ENCODE peak calls at places on chromosomes 6 and 20, in ten cellular contexts. R is activated T-cell treated with anti-CD3 and anti-CD28 coated beads, Interleukin-2, amount 50 U/mL, for 1 hour; P is activated CD8-positive, alpha-beta memory T cell treated with anti-CD3 and anti-CD28 coated beads, Interleukin-2, amount 50 U/mL, for 4 hours; F is dorsolateral prefrontal cortex; H is GM12878; D is NCI-H460; T is RPMI8226; J is RPMI7951; Q is NCI-H510A treated with DMSO at 0.1 percent for 48 hours; K is ecto neural progenitor cell. I is an unnamed sample.

GRCh38 chr6:117783280-117783679 is 108.0 kb downstream of the NUS1 start:
- DNase-seq in R (no peak), P (no peak), F (peak; percentile 46), H (no peak), D (no peak), T (no peak), J (no peak), Q (no peak), K (peak; percentile 61), I (no peak)

GRCh38 chr6:44563397-44563796 is 175.9 kb downstream of the CDC5L start:
- DNase-seq in R (no peak), P (no peak), F (no peak), H (no peak), D (no peak), T (no peak), J (no peak), Q (no peak), K (no peak), I (no peak)

GRCh38 chr6:45350186-45350585 is 22.1 kb downstream of the RUNX2 start:
- DNase-seq in R (no peak), P (no peak), F (no peak), H (no peak), D (no peak), T (no peak), J (no peak), Q (no peak), K (no peak), I (no peak)

GRCh38 chr6:150934380-150934779 is 68.9 kb downstream of the MTHFD1L start:
- DNase-seq in R (no peak), P (no peak), F (no peak), H (no peak), D (no peak), T (no peak), J (peak; percentile 73), Q (no peak), K (no peak), I (no peak)

GRCh38 chr20:37349517-37350491 is 3.9 kb downstream of the SRC start:
- DNase-seq in R (no peak), P (no peak), F (no peak), H (no peak), D (no peak), T (no peak), J (no peak), Q (no peak), K (no peak), I (no peak)

GRCh38 chr20:5863040-5863811 is 87.1 kb downstream of the TRMT6 start:
- DNase-seq in R (no peak), P (no peak), F (no peak), H (no peak), D (no peak), T (no peak), J (peak; percentile 94), Q (no peak), K (no peak), I (peak; percentile 82)

GRCh38 chr20:59605691-59606364 is 1.5 kb downstream of the PHACTR3 start:
- DNase-seq in R (no peak), P (no peak), F (no peak), H (no peak), D (no peak), T (no peak), J (no peak), Q (no peak), K (no peak), I (no peak)

GRCh38 chr20:57190536-57191265 is 75.7 kb downstream of the BMP7 start:
- DNase-seq in R (no peak), P (no peak), F (no peak), H (no peak), D (no peak), T (no peak), J (peak; percentile 78), Q (no peak), K (no peak), I (no peak)

GRCh38 chr6:99030915-99031314 is 83.2 kb upstream of the FBXL4 start:
- DNase-seq in R (no peak), P (no peak), F (no peak), H (no peak), D (no peak), T (no peak), J (no peak), Q (no peak), K (no peak), I (no peak)

GRCh38 chr6:125421853-125422252 is 120.1 kb upstream of the HDDC2 start:
- DNase-seq in R (no peak), P (no peak), F (peak; percentile 40), H (no peak), D (no peak), T (no peak), J (peak; percentile 17), Q (no peak), K (peak; percentile 59), I (no peak)

GRCh38 chr6:16438677-16439615 is 200.6 kb downstream of the GMPR start:
- DNase-seq in R (no peak), P (no peak), F (no peak), H (peak; percentile 53), D (peak; percentile 80), T (no peak), J (peak; percentile 68), Q (no peak), K (no peak), I (peak; percentile 10)